ENCODE peak calls at places on chromosomes 4 and X, in four cellular contexts. One of them, this sample, is unnamed.

GRCh38 chr4:184215709-184216328 is 1.9 kb downstream of the ENPP6 start:
- DNase-seq in AG04450: no peak
- DNase-seq in NB4: no peak
- DNase-seq in AG09309: no peak
- DNase-seq in this sample: no peak

GRCh38 chrX:10555846-10556245 is 64.5 kb downstream of the MID1 start:
- DNase-seq in NB4: no peak
- DNase-seq in AG09309: no peak
- DNase-seq in AG04450: no peak
- DNase-seq in this sample: no peak

GRCh38 chrX:131841496-131842410 is 181.3 kb upstream of the STK26 start:
- DNase-seq in AG09309: no peak
- DNase-seq in NB4: peak; percentile 71
- DNase-seq in AG04450: no peak
- DNase-seq in this sample: no peak

GRCh38 chr4:101774807-101775206 is 15.7 kb upstream of the BANK1 start:
- DNase-seq in AG09309: peak; percentile 52
- DNase-seq in NB4: no peak
- DNase-seq in AG04450: no peak
- DNase-seq in this sample: no peak

GRCh38 chr4:118920247-118920646 is 31.6 kb downstream of the SYNPO2 start:
- DNase-seq in AG04450: no peak
- DNase-seq in AG09309: peak; percentile 10
- DNase-seq in NB4: peak; percentile 33
- DNase-seq in this sample: no peak

GRCh38 chr4:3406021-3406420 is 35.7 kb upstream of the HGFAC start:
- DNase-seq in AG04450: no peak
- DNase-seq in AG09309: no peak
- DNase-seq in NB4: no peak
- DNase-seq in this sample: no peak

GRCh38 chr4:8200302-8200975 is 1.3 kb downstream of the SH3TC1 start:
- DNase-seq in NB4: no peak
- DNase-seq in AG09309: no peak
- DNase-seq in AG04450: no peak
- DNase-seq in this sample: peak; percentile 78

GRCh38 chrX:108701633-108702032 is 34.7 kb downstream of the IRS4 start:
- DNase-seq in AG04450: no peak
- DNase-seq in AG09309: no peak
- DNase-seq in NB4: no peak
- DNase-seq in this sample: no peak

GRCh38 chrX:119755981-119756533 is 2.3 kb upstream of the SOWAHD start:
- DNase-seq in NB4: peak; percentile 80
- DNase-seq in AG04450: peak; percentile 29
- DNase-seq in AG09309: no peak
- DNase-seq in this sample: no peak

GRCh38 chrX:119757646-119757978 is 776 bp upstream of the SOWAHD start:
- DNase-seq in AG04450: no peak
- DNase-seq in AG09309: no peak
- DNase-seq in NB4: no peak
- DNase-seq in this sample: no peak

GRCh38 chrX:119753001-119753400 is 5.4 kb upstream of the SOWAHD start:
- DNase-seq in NB4: no peak
- DNase-seq in AG09309: no peak
- DNase-seq in AG04450: no peak
- DNase-seq in this sample: no peak

GRCh38 chrX:119756926-119757635 is 1.3 kb upstream of the SOWAHD start:
- DNase-seq in AG09309: no peak
- DNase-seq in NB4: peak; percentile 29
- DNase-seq in AG04450: no peak
- DNase-seq in this sample: no peak

DNA sequence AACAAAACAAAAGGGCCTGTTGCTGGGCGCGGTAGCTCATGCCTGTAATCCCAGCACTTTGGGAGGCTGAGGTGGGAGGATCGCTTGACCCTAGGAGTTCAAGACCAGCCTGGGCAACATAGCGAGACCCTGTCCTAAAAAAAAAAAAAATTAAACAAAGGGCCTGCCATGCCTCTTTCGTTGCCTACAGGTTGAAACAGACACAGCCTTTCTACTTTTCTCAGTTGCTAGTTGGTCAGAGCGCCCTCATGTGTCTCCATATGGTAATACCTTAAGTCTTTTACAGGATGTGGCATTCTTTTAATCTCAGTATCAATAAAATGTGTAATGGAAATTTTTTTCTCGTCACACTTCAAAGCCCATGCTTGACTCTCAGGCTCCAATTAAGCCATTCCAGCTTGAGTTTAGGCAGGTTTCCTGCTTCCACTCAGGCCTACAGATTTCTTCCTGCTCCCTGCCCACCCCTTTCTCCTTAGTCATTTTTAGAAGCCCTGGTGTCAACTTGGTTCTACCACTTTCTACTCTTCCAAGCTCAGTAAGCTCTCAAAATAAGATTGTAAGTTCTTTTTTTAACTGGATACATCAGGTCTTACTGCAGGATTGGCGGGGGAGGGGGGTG is 4.6 kb upstream of the SOWAHD start:
- DNase-seq in NB4: peak; percentile 78
- DNase-seq in AG04450: no peak
- DNase-seq in AG09309: no peak
- DNase-seq in this sample: no peak
- TF ChIP-seq CTCF in NB4: peak; percentile 52
- TF ChIP-seq CTCF in AG04450: peak; percentile 38
- TF ChIP-seq CTCF in AG09309: peak; percentile 44
- TF ChIP-seq CTCF in this sample: peak; percentile 60

DNA sequence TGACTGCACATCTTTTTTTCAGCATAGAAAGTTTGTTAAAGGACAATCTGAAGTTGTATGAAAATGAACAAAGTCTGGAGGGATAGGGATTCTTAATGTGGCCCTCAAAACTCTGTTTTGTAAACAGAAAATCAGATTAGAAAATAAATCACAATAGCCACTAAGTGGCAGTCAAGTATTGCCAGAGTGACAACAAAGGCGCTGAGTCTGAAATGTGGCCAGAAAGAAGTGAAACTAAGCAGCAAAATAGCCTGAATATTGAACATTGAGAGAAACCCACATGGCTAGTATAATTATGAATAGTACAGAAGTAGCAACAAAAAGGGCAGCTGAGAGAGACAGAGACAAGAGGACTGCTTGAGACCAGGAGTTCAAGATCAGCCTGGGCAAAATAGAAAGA is 81.1 kb upstream of the CT45A1 start:
- DNase-seq in AG09309: no peak
- DNase-seq in AG04450: no peak
- DNase-seq in NB4: peak; percentile 1
- DNase-seq in this sample: no peak
- TF ChIP-seq CTCF in AG09309: no peak
- TF ChIP-seq CTCF in AG04450: no peak
- TF ChIP-seq CTCF in NB4: no peak
- TF ChIP-seq CTCF in this sample: no peak

GRCh38 chrX:17888421-17888820 is 27.3 kb upstream of the RAI2 start:
- DNase-seq in AG04450: no peak
- DNase-seq in NB4: no peak
- DNase-seq in AG09309: no peak
- DNase-seq in this sample: no peak
- TF ChIP-seq CTCF in AG04450: no peak
- TF ChIP-seq CTCF in NB4: no peak
- TF ChIP-seq CTCF in AG09309: no peak
- TF ChIP-seq CTCF in this sample: no peak

GRCh38 chr4:41930139-41930831 is 4.9 kb upstream of the TMEM33 start:
- DNase-seq in AG04450: no peak
- DNase-seq in NB4: no peak
- DNase-seq in AG09309: no peak
- DNase-seq in this sample: no peak

GRCh38 chr4:41935652-41936021 is 408 bp downstream of the TMEM33 start:
- DNase-seq in AG04450: no peak
- DNase-seq in AG09309: no peak
- DNase-seq in NB4: peak; percentile 64
- DNase-seq in this sample: peak; percentile 58

GRCh38 chr4:41934813-41935651 is at the start of gene TMEM33:
- DNase-seq in NB4: peak; percentile 97
- DNase-seq in AG09309: peak; percentile 40
- DNase-seq in AG04450: peak; percentile 49
- DNase-seq in this sample: peak; percentile 85

GRCh38 chr4:41933997-41934812 is 1.0 kb upstream of the TMEM33 start:
- DNase-seq in AG04450: no peak
- DNase-seq in NB4: peak; percentile 98
- DNase-seq in AG09309: no peak
- DNase-seq in this sample: peak; percentile 80

GRCh38 chr4:41932988-41933387 is 2.2 kb upstream of the TMEM33 start:
- DNase-seq in AG09309: no peak
- DNase-seq in AG04450: no peak
- DNase-seq in NB4: peak; percentile 12
- DNase-seq in this sample: no peak
- TF ChIP-seq CTCF in AG09309: no peak
- TF ChIP-seq CTCF in AG04450: no peak
- TF ChIP-seq CTCF in NB4: no peak
- TF ChIP-seq CTCF in this sample: no peak

GRCh38 chrX:1778817-1779216 is 164.0 kb downstream of the ASMT start:
- DNase-seq in AG04450: no peak
- DNase-seq in NB4: no peak
- DNase-seq in AG09309: no peak
- DNase-seq in this sample: no peak

GRCh38 chrX:1788300-1788911 is 173.5 kb downstream of the ASMT start:
- DNase-seq in NB4: no peak
- DNase-seq in AG09309: no peak
- DNase-seq in AG04450: no peak
- DNase-seq in this sample: no peak

DNA sequence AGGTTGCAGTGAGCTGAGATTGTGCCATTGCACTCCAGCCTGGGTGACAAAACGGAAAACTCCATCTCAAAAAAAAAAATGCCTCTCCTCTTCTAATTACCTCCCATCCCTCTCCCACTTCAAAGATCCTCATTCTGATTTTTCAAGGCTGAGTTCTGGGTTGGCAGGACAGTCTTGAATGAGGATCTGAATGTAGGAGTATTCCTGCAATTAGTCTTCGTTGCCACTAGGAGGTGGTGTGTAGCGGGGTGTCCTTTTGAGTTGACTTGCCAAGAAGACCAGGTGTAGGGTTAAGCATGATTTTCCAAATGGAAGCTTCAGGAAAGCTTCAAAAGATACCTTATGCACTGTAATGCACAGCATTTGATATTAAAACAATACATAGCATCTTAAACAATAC is 169.9 kb downstream of the ASMT start:
- DNase-seq in AG09309: no peak
- DNase-seq in AG04450: no peak
- DNase-seq in NB4: no peak
- DNase-seq in this sample: no peak
- TF ChIP-seq CTCF in AG09309: no peak
- TF ChIP-seq CTCF in AG04450: no peak
- TF ChIP-seq CTCF in NB4: peak; percentile 12
- TF ChIP-seq CTCF in this sample: no peak

DNA sequence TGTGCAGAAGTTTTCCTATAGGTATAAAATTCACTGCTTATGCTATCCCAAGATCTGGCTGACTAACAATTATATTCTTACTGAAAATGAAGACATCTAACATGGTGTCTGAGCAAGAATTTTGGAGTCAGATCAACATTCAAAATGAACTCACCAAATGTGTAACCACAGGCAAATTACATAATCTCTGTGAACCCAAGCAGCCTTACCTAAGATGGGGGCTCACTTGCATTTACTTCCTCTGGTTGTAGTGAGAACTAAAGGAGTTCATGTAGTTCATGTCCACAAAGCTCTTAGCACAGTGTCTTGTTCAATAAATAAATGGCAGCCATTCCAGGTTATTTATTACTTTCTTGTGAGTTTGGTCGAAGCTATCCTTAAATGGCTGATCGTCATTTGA is 163.9 kb upstream of the LCORL start:
- DNase-seq in NB4: peak; percentile 33
- DNase-seq in AG04450: no peak
- DNase-seq in AG09309: no peak
- DNase-seq in this sample: no peak
- TF ChIP-seq CTCF in NB4: no peak
- TF ChIP-seq CTCF in AG04450: no peak
- TF ChIP-seq CTCF in AG09309: no peak
- TF ChIP-seq CTCF in this sample: no peak

DNA sequence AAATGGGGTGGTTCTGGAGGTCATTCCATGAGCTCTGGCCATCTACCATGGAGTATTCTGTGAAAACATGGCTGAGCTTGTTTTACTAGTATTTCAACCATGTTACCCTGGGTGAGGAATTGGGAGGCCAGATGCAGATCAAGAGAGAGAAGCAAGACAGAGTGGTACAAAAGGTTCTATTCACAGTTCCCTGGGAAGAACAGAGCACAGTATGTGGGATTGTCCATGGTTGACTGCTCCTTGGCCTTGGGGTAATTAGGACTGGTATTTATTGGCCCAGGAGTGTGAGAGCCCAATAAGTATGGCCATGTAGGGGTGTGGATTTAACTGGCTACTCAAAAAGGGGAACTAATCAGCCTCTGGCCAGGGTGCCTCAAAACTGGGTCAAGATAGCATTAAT is 239.7 kb upstream of the GATB start:
- DNase-seq in NB4: peak; percentile 1
- DNase-seq in AG04450: no peak
- DNase-seq in AG09309: no peak
- DNase-seq in this sample: no peak
- TF ChIP-seq CTCF in NB4: no peak
- TF ChIP-seq CTCF in AG04450: no peak
- TF ChIP-seq CTCF in AG09309: no peak
- TF ChIP-seq CTCF in this sample: no peak

GRCh38 chrX:15913161-15913560 is 58.5 kb upstream of the AP1S2 start:
- DNase-seq in AG04450: no peak
- DNase-seq in NB4: no peak
- DNase-seq in AG09309: no peak
- DNase-seq in this sample: no peak
- TF ChIP-seq CTCF in AG04450: no peak
- TF ChIP-seq CTCF in NB4: no peak
- TF ChIP-seq CTCF in AG09309: no peak
- TF ChIP-seq CTCF in this sample: no peak